ENCODE peak calls at places on chromosomes 1 and 21, in five cellular contexts. One of them, this sample, is unnamed.

GRCh38 chr1:197913495-197914276 is 3.5 kb upstream of the LHX9 start:
- DNase-seq in coronary artery: no peak
- DNase-seq in nephron progenitor cell: no peak
- DNase-seq in GM12865: no peak
- DNase-seq in lower lobe of right lung: no peak
- DNase-seq in this sample: no peak

GRCh38 chr1:204560590-204560989 is 44.4 kb downstream of the MDM4 start:
- DNase-seq in GM12865: no peak
- DNase-seq in lower lobe of right lung: no peak
- DNase-seq in coronary artery: no peak
- DNase-seq in nephron progenitor cell: no peak
- DNase-seq in this sample: no peak

GRCh38 chr1:48203287-48203900 is 19.1 kb upstream of the SLC5A9 start:
- DNase-seq in nephron progenitor cell: peak
- DNase-seq in lower lobe of right lung: no peak
- DNase-seq in GM12865: peak
- DNase-seq in coronary artery: no peak
- DNase-seq in this sample: no peak

GRCh38 chr1:76901158-76901767 is 34.0 kb downstream of the ST6GALNAC5 start:
- DNase-seq in lower lobe of right lung: no peak
- DNase-seq in coronary artery: no peak
- DNase-seq in GM12865: peak
- DNase-seq in nephron progenitor cell: peak
- DNase-seq in this sample: no peak

GRCh38 chr21:17693801-17694200 is 81.1 kb upstream of the BTG3 start:
- DNase-seq in nephron progenitor cell: no peak
- DNase-seq in lower lobe of right lung: no peak
- DNase-seq in coronary artery: no peak
- DNase-seq in GM12865: no peak
- DNase-seq in this sample: no peak

GRCh38 chr1:58477390-58477789 is 69.1 kb downstream of the OMA1 start:
- DNase-seq in GM12865: no peak
- DNase-seq in nephron progenitor cell: no peak
- DNase-seq in lower lobe of right lung: no peak
- DNase-seq in coronary artery: no peak
- DNase-seq in this sample: no peak

GRCh38 chr1:25700626-25701025 is 84.0 kb downstream of the MAN1C1 start:
- DNase-seq in lower lobe of right lung: no peak
- DNase-seq in coronary artery: no peak
- DNase-seq in nephron progenitor cell: peak
- DNase-seq in GM12865: no peak
- DNase-seq in this sample: no peak

GRCh38 chr21:43916691-43917514 is 51.9 kb downstream of the AGPAT3 start:
- DNase-seq in lower lobe of right lung: peak
- DNase-seq in nephron progenitor cell: no peak
- DNase-seq in coronary artery: no peak
- DNase-seq in GM12865: peak
- DNase-seq in this sample: no peak

GRCh38 chr1:51444096-51444495 is 75.0 kb downstream of the EPS15 start:
- DNase-seq in nephron progenitor cell: no peak
- DNase-seq in lower lobe of right lung: no peak
- DNase-seq in GM12865: peak
- DNase-seq in coronary artery: no peak
- DNase-seq in this sample: no peak

GRCh38 chr1:6329851-6330250 is 63.7 kb downstream of the ACOT7 start:
- DNase-seq in coronary artery: no peak
- DNase-seq in nephron progenitor cell: no peak
- DNase-seq in lower lobe of right lung: no peak
- DNase-seq in GM12865: no peak
- DNase-seq in this sample: no peak

GRCh38 chr1:201480231-201481003 is 11.4 kb upstream of the PHLDA3 start:
- DNase-seq in GM12865: peak
- DNase-seq in nephron progenitor cell: peak
- DNase-seq in lower lobe of right lung: peak
- DNase-seq in coronary artery: peak
- DNase-seq in this sample: peak

GRCh38 chr1:231497629-231498152 is 30.8 kb upstream of the TSNAX start:
- DNase-seq in lower lobe of right lung: no peak
- DNase-seq in GM12865: no peak
- DNase-seq in nephron progenitor cell: no peak
- DNase-seq in coronary artery: no peak
- DNase-seq in this sample: no peak

GRCh38 chr1:91725961-91726704 is 159.8 kb downstream of the TGFBR3 start:
- DNase-seq in coronary artery: no peak
- DNase-seq in lower lobe of right lung: no peak
- DNase-seq in nephron progenitor cell: no peak
- DNase-seq in GM12865: no peak
- DNase-seq in this sample: peak

GRCh38 chr1:237050915-237051314 is 8.9 kb downstream of the RYR2 start:
- DNase-seq in lower lobe of right lung: no peak
- DNase-seq in coronary artery: no peak
- DNase-seq in nephron progenitor cell: no peak
- DNase-seq in GM12865: no peak
- DNase-seq in this sample: no peak

GRCh38 chr1:226121587-226122400 is 59.3 kb downstream of the H3-3A start:
- DNase-seq in coronary artery: no peak
- DNase-seq in GM12865: peak
- DNase-seq in lower lobe of right lung: peak
- DNase-seq in nephron progenitor cell: peak
- DNase-seq in this sample: peak

GRCh38 chr1:244074559-244075171 is 23.6 kb downstream of the ZBTB18 start:
- DNase-seq in nephron progenitor cell: no peak
- DNase-seq in GM12865: peak
- DNase-seq in coronary artery: no peak
- DNase-seq in lower lobe of right lung: no peak
- DNase-seq in this sample: peak

GRCh38 chr1:198656500-198656932 is 17.7 kb downstream of the PTPRC start:
- DNase-seq in lower lobe of right lung: peak
- DNase-seq in coronary artery: no peak
- DNase-seq in GM12865: peak
- DNase-seq in nephron progenitor cell: no peak
- DNase-seq in this sample: peak

GRCh38 chr1:118958937-118959631 is 29.1 kb downstream of the TBX15 start:
- DNase-seq in nephron progenitor cell: no peak
- DNase-seq in coronary artery: no peak
- DNase-seq in lower lobe of right lung: no peak
- DNase-seq in GM12865: no peak
- DNase-seq in this sample: no peak

GRCh38 chr1:118958140-118958539 is 30.0 kb downstream of the TBX15 start:
- DNase-seq in nephron progenitor cell: no peak
- DNase-seq in coronary artery: no peak
- DNase-seq in GM12865: no peak
- DNase-seq in lower lobe of right lung: no peak
- DNase-seq in this sample: no peak

GRCh38 chr1:118949317-118949716 is 38.8 kb downstream of the TBX15 start:
- DNase-seq in lower lobe of right lung: no peak
- DNase-seq in coronary artery: no peak
- DNase-seq in GM12865: no peak
- DNase-seq in nephron progenitor cell: no peak
- DNase-seq in this sample: no peak

GRCh38 chr1:118951270-118951936 is 36.7 kb downstream of the TBX15 start:
- DNase-seq in GM12865: no peak
- DNase-seq in lower lobe of right lung: no peak
- DNase-seq in coronary artery: no peak
- DNase-seq in nephron progenitor cell: no peak
- DNase-seq in this sample: no peak

GRCh38 chr1:118954286-118954890 is 33.8 kb downstream of the TBX15 start:
- DNase-seq in nephron progenitor cell: no peak
- DNase-seq in GM12865: no peak
- DNase-seq in lower lobe of right lung: no peak
- DNase-seq in coronary artery: no peak
- DNase-seq in this sample: no peak
- TF ChIP-seq CTCF in nephron progenitor cell: no peak
- TF ChIP-seq CTCF in GM12865: no peak
- TF ChIP-seq CTCF in lower lobe of right lung: no peak
- TF ChIP-seq CTCF in coronary artery: no peak
- TF ChIP-seq CTCF in this sample: no peak

DNA sequence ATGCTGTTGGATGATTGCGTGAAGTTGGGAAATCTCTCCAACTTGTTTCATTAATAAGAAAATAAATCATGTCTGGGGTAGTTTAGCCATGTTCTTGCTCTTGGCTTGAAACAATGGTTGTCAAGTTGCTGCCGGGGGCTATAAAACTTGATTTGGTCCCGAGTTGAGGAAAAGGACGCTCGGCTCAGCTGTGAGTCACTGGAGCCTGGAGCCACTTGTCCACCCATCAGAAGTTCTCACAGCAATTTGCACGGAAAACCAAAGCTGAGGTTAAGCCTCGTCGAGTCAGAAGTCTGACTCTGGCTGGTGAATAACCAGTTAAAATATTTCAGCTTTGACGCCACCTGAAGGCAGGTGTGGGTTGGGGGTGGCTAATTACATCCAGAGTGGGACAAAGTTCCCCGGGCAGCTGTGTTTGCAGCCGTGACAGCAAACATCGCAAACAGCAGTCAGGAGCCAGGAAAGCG is 19.7 kb upstream of the RIPK4 start:
- DNase-seq in coronary artery: no peak
- DNase-seq in GM12865: no peak
- DNase-seq in nephron progenitor cell: no peak
- DNase-seq in lower lobe of right lung: no peak
- DNase-seq in this sample: no peak
- TF ChIP-seq CTCF in coronary artery: no peak
- TF ChIP-seq CTCF in GM12865: no peak
- TF ChIP-seq CTCF in nephron progenitor cell: no peak
- TF ChIP-seq CTCF in lower lobe of right lung: no peak
- TF ChIP-seq CTCF in this sample: no peak

DNA sequence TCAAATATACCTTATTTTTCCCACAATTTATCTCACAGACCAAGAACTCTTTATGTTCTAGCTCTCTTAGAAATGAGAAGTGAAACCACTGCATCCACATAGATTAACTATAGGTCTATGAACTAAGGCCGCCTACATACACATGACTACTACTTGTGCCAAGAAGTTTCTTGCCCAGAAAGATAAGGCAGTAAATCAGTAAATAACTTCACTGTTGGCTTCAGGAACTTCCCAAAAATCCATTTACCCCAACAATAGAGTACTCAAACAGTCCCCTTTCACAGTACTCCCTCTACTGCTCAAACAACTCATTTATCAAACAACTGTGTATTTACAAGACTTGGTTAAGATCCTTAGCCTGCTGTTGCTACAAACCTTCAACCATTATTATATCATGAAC is 96.5 kb downstream of the NME7 start:
- DNase-seq in GM12865: no peak
- DNase-seq in coronary artery: no peak
- DNase-seq in nephron progenitor cell: no peak
- DNase-seq in lower lobe of right lung: no peak
- DNase-seq in this sample: no peak
- TF ChIP-seq CTCF in GM12865: no peak
- TF ChIP-seq CTCF in coronary artery: no peak
- TF ChIP-seq CTCF in nephron progenitor cell: no peak
- TF ChIP-seq CTCF in lower lobe of right lung: no peak
- TF ChIP-seq CTCF in this sample: no peak

GRCh38 chr1:145859491-145860159 is 744 bp upstream of the PIAS3 start:
- DNase-seq in coronary artery: peak
- DNase-seq in nephron progenitor cell: peak
- DNase-seq in GM12865: peak
- DNase-seq in lower lobe of right lung: peak
- DNase-seq in this sample: peak
- TF ChIP-seq CTCF in coronary artery: no peak
- TF ChIP-seq CTCF in nephron progenitor cell: no peak
- TF ChIP-seq CTCF in GM12865: no peak
- TF ChIP-seq CTCF in lower lobe of right lung: peak
- TF ChIP-seq CTCF in this sample: peak

GRCh38 chr1:147913362-147913761 is 10.8 kb downstream of the GJA8 start:
- DNase-seq in nephron progenitor cell: no peak
- DNase-seq in coronary artery: no peak
- DNase-seq in GM12865: no peak
- DNase-seq in lower lobe of right lung: no peak
- DNase-seq in this sample: no peak
- TF ChIP-seq CTCF in nephron progenitor cell: no peak
- TF ChIP-seq CTCF in coronary artery: no peak
- TF ChIP-seq CTCF in GM12865: no peak
- TF ChIP-seq CTCF in lower lobe of right lung: no peak
- TF ChIP-seq CTCF in this sample: no peak

GRCh38 chr21:34690041-34690792 is 21.4 kb downstream of the CLIC6 start:
- DNase-seq in GM12865: no peak
- DNase-seq in lower lobe of right lung: no peak
- DNase-seq in nephron progenitor cell: no peak
- DNase-seq in coronary artery: no peak
- DNase-seq in this sample: peak

GRCh38 chr21:34690793-34691175 is 22.0 kb downstream of the CLIC6 start:
- DNase-seq in lower lobe of right lung: no peak
- DNase-seq in coronary artery: no peak
- DNase-seq in nephron progenitor cell: no peak
- DNase-seq in GM12865: no peak
- DNase-seq in this sample: no peak

GRCh38 chr21:34688715-34689114 is 19.9 kb downstream of the CLIC6 start:
- DNase-seq in nephron progenitor cell: no peak
- DNase-seq in lower lobe of right lung: no peak
- DNase-seq in GM12865: no peak
- DNase-seq in coronary artery: no peak
- DNase-seq in this sample: no peak

GRCh38 chr21:34687065-34687464 is 18.3 kb downstream of the CLIC6 start:
- DNase-seq in nephron progenitor cell: no peak
- DNase-seq in GM12865: no peak
- DNase-seq in lower lobe of right lung: no peak
- DNase-seq in coronary artery: no peak
- DNase-seq in this sample: no peak

DNA sequence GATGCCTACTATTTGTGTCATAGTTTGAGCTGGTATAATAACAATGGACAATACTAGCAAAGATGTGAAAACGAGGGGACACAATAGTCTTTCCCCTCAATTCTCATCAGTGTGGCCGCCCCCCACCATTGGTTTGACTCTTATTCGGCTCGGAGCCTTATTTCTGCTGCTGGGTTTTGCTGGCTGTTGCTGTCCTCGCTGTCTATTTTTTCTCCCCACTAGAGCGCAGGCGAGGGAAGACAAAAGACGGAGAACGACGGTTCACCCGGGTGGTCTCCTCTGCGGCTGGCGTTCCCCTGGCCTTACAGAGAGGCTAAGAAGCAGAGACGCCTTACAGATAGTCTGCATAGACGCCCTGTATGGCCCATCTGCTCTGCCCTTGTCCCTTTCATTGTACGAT is 19.4 kb downstream of the CLIC6 start:
- DNase-seq in coronary artery: no peak
- DNase-seq in GM12865: no peak
- DNase-seq in lower lobe of right lung: no peak
- DNase-seq in nephron progenitor cell: no peak
- DNase-seq in this sample: no peak
- TF ChIP-seq CTCF in coronary artery: no peak
- TF ChIP-seq CTCF in GM12865: no peak
- TF ChIP-seq CTCF in lower lobe of right lung: no peak
- TF ChIP-seq CTCF in nephron progenitor cell: no peak
- TF ChIP-seq CTCF in this sample: no peak

This sample was measured in transverse colon.